ENCODE peak calls at places on chromosome 13, in five cellular contexts. E is prostate gland, F is HEK293T, X is T-helper 9 cell, Y is stromal cell of bone marrow. N is an unnamed sample.
A peak's percentile ranks its signal among the peaks of the same experiment; 100 is the strongest.

GRCh38 chr13:111046590-111047141 is 68.4 kb upstream of the ARHGEF7 start:
- DNase-seq in X (no peak), Y (peak; percentile 48), E (no peak), F (no peak), N (no peak)

GRCh38 chr13:91216928-91217700 is 130.4 kb upstream of the MIR17HG start:
- DNase-seq in Y (no peak), E (no peak), F (no peak), X (no peak), N (peak; percentile 67)

GRCh38 chr13:34869737-34870136 is 72.3 kb upstream of the NBEA start:
- DNase-seq in F (no peak), X (no peak), Y (no peak), E (no peak), N (no peak)

GRCh38 chr13:24692541-24692940 is 12.3 kb downstream of the ATP12A start:
- DNase-seq in F (no peak), X (no peak), Y (peak; percentile 12), E (no peak), N (no peak)

GRCh38 chr13:49551245-49551644 is 34.1 kb downstream of the RCBTB1 start:
- DNase-seq in X (no peak), E (no peak), Y (no peak), F (no peak), N (no peak)

GRCh38 chr13:83620535-83621220 is 261.6 kb downstream of the SLITRK1 start:
- DNase-seq in Y (peak; percentile 63), X (no peak), E (no peak), F (no peak), N (no peak)

GRCh38 chr13:30908416-30908980 is 2.4 kb downstream of the MEDAG start:
- DNase-seq in Y (peak; percentile 72), X (no peak), F (no peak), E (no peak), N (no peak)

GRCh38 chr13:72437458-72437857 is 290.0 kb downstream of the MZT1 start:
- DNase-seq in X (no peak), F (no peak), Y (peak; percentile 48), E (no peak), N (no peak)

GRCh38 chr13:103287659-103288058 is 221.4 kb upstream of the SLC10A2 start:
- DNase-seq in F (no peak), X (no peak), Y (no peak), E (no peak), N (no peak)

GRCh38 chr13:43991773-43992201 is 112.1 kb downstream of the LACC1 start:
- DNase-seq in X (no peak), F (no peak), E (no peak), Y (no peak), N (no peak)

GRCh38 chr13:108551674-108552073 is 77.7 kb upstream of the MYO16 start:
- DNase-seq in F (no peak), X (no peak), Y (no peak), E (no peak), N (no peak)

GRCh38 chr13:94704347-94705080 is 7.8 kb downstream of the SOX21 start:
- DNase-seq in Y (no peak), X (no peak), E (no peak), F (no peak), N (peak; percentile 32)

GRCh38 chr13:22940090-22940710 is 240.6 kb upstream of the SGCG start:
- DNase-seq in X (no peak), E (no peak), Y (no peak), F (no peak), N (no peak)

GRCh38 chr13:21753117-21753729 is 82.3 kb downstream of the FGF9 start:
- DNase-seq in F (no peak), E (no peak), Y (no peak), X (no peak), N (no peak)

GRCh38 chr13:47437411-47437810 is 540.6 kb upstream of the HTR2A start:
- DNase-seq in Y (no peak), F (no peak), X (no peak), E (no peak), N (no peak)

GRCh38 chr13:33721719-33722118 is 96.2 kb upstream of the RFC3 start:
- DNase-seq in Y (peak; percentile 37), F (no peak), X (no peak), E (no peak), N (no peak)

GRCh38 chr13:53201454-53202225 is 173.0 kb downstream of the OLFM4 start:
- DNase-seq in E (no peak), X (no peak), F (no peak), Y (no peak), N (peak; percentile 45)

GRCh38 chr13:42992585-42993122 is 613 bp upstream of the EPSTI1 start:
- DNase-seq in F (no peak), X (no peak), E (no peak), Y (no peak), N (no peak)

GRCh38 chr13:32737111-32737571 is 150.9 kb downstream of the PDS5B start:
- DNase-seq in E (peak; percentile 11), F (no peak), Y (no peak), X (no peak), N (no peak)

GRCh38 chr13:95382411-95382810 is 81.2 kb upstream of the ABCC4 start:
- DNase-seq in E (no peak), X (no peak), Y (no peak), F (no peak), N (no peak)

GRCh38 chr13:41015920-41016319 is 3.2 kb downstream of the ELF1 start:
- DNase-seq in X (no peak), Y (no peak), F (no peak), E (no peak), N (no peak)

GRCh38 chr13:103275079-103275478 is 208.9 kb upstream of the SLC10A2 start:
- DNase-seq in F (no peak), Y (no peak), X (no peak), E (no peak), N (no peak)

GRCh38 chr13:106989866-106990265 is 421.9 kb upstream of the ARGLU1 start:
- DNase-seq in F (no peak), Y (no peak), E (no peak), X (no peak), N (no peak)

GRCh38 chr13:25375727-25376358 is 4.1 kb downstream of the ATP8A2 start:
- DNase-seq in X (peak; percentile 6), F (peak; percentile 48), E (peak; percentile 7), Y (peak; percentile 13), N (peak; percentile 31)

GRCh38 chr13:25752957-25753540 is 298.8 kb downstream of the SHISA2 start:
- DNase-seq in Y (peak; percentile 93), F (no peak), E (no peak), X (no peak), N (no peak)

GRCh38 chr13:33445024-33445423 is 159.5 kb upstream of the STARD13 start:
- DNase-seq in F (no peak), Y (no peak), E (no peak), X (no peak), N (no peak)

GRCh38 chr13:74710006-74710405 is 575.8 kb upstream of the KLF12 start:
- DNase-seq in X (no peak), Y (no peak), F (no peak), E (no peak), N (no peak)

GRCh38 chr13:31951215-31951678 is 80.3 kb upstream of the FRY start:
- DNase-seq in X (no peak), E (no peak), Y (no peak), F (no peak), N (no peak)

GRCh38 chr13:45166858-45167257 is 34.0 kb downstream of the KCTD4 start:
- DNase-seq in F (no peak), Y (no peak), E (no peak), X (no peak), N (no peak)

GRCh38 chr13:79155883-79156282 is 250.2 kb downstream of the RBM26 start:
- DNase-seq in X (no peak), E (no peak), Y (no peak), F (no peak), N (no peak)

GRCh38 chr13:110818747-110819146 is 96.1 kb downstream of the ANKRD10 start:
- DNase-seq in F (no peak), Y (no peak), E (no peak), X (no peak), N (no peak)

GRCh38 chr13:72662548-72662947 is 64.9 kb downstream of the MZT1 start:
- DNase-seq in E (no peak), Y (peak; percentile 2), X (no peak), F (no peak), N (no peak)

GRCh38 chr13:102191951-102192461 is 209.8 kb downstream of the FGF14 start:
- DNase-seq in E (no peak), Y (peak; percentile 31), X (no peak), F (no peak), N (no peak)

GRCh38 chr13:36530050-36530789 is 97.9 kb downstream of the CCNA1 start:
- DNase-seq in F (no peak), E (peak; percentile 70), Y (peak; percentile 36), X (no peak), N (no peak)

N was measured in nephron progenitor cell.